ENCODE peak calls at places on chromosomes 11 and 22, in seven cellular contexts. N is SJSA1, Q is tibial nerve, I is cardiac muscle cell, R is fibroblast of lung, X is foreskin keratinocyte, E is astrocyte. B is an unnamed sample.

GRCh38 chr22:24325105-24325757 is 54.6 kb downstream of the SPECC1L start:
- DNase-seq in X (peak), E (peak), Q (peak), N (peak), R (peak), I (peak), B (peak)

GRCh38 chr11:72569966-72570892 is 104.0 kb downstream of the PDE2A start:
- DNase-seq in R (peak), N (peak), X (peak), E (peak), I (no peak), Q (no peak), B (no peak)

GRCh38 chr11:96324912-96325311 is 18.1 kb downstream of the MAML2 start:
- DNase-seq in Q (no peak), E (peak), N (peak), I (no peak), X (peak), R (peak), B (no peak)

GRCh38 chr22:43182118-43182517 is 4.8 kb downstream of the TTLL12 start:
- DNase-seq in I (no peak), N (no peak), Q (no peak), E (no peak), X (no peak), R (no peak), B (no peak)

GRCh38 chr11:72752088-72752914 is at the start of gene ARAP1:
- DNase-seq in N (peak), I (peak), X (peak), Q (peak), R (peak), E (peak), B (peak)

GRCh38 chr22:44615602-44616180 is 86.3 kb upstream of the PRR5 start:
- DNase-seq in E (no peak), Q (no peak), X (no peak), I (no peak), R (no peak), N (no peak), B (no peak)

GRCh38 chr22:24060375-24060788 is 49.3 kb downstream of the CABIN1 start:
- DNase-seq in Q (peak), N (peak), E (peak), X (no peak), R (peak), I (no peak), B (no peak)

GRCh38 chr11:75462117-75462653 is 29.2 kb upstream of the KLHL35 start:
- DNase-seq in X (no peak), R (peak), N (no peak), I (no peak), Q (no peak), E (no peak), B (no peak)

GRCh38 chr22:49214976-49215375 is 612.7 kb downstream of the BRD1 start:
- DNase-seq in I (no peak), X (no peak), E (no peak), R (no peak), Q (no peak), N (no peak), B (no peak)

GRCh38 chr22:47155131-47155885 is 392.9 kb downstream of the TBC1D22A start:
- DNase-seq in I (no peak), N (no peak), R (no peak), E (no peak), Q (no peak), X (no peak), B (no peak)

GRCh38 chr22:47154621-47155081 is 392.2 kb downstream of the TBC1D22A start:
- DNase-seq in X (no peak), I (peak), R (peak), N (peak), Q (peak), E (peak), B (no peak)

GRCh38 chr22:47152938-47153337 is 390.5 kb downstream of the TBC1D22A start:
- DNase-seq in Q (no peak), X (no peak), N (no peak), E (peak), R (peak), I (no peak), B (no peak)

GRCh38 chr22:47152236-47152635 is 389.8 kb downstream of the TBC1D22A start:
- DNase-seq in E (no peak), N (no peak), Q (no peak), X (no peak), R (no peak), I (no peak), B (no peak)

DNA sequence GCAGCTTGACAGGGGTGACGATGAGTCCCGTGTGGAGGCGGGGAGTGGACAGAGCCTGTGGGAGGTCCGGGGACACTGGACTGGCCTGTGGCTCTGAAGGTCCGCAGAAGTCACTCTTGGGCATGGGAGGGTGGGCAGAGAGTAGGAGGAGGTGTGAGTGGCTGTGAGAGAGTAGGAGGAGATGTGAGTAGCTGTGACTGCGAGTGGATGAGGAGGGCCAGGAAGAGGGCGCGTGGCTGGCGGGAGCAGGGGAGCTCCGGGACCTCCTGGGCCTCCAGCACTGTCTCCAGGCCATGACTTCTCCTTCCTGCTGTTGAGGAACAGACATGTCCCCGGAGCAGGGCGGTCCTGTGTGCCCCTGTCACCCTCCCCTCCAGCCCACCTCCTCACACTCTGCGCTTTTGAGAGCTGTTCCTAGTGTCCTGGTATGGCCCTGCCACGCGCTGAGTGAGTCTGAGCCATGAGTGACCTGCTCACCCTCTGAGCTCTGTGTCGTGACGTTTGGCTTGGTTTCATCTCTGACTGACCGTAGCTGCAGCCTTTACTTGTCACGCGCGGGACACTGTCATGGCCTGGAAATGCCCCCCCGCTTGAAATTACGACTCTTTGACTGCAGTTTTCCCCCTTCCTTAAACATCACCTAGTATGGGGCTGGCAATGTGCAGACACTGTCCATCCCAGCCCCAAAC is 391.5 kb downstream of the TBC1D22A start:
- DNase-seq in I (no peak), R (peak), N (no peak), E (no peak), Q (no peak), X (no peak), B (no peak)
- H3K27ac ChIP-seq in I (no peak), R (no peak), N (no peak), E (no peak), Q (no peak), X (no peak), B (no peak)

GRCh38 chr22:39152024-39152510 is 413 bp downstream of the CBX7 start:
- DNase-seq in E (no peak), I (no peak), X (no peak), N (no peak), Q (no peak), R (no peak), B (no peak)

GRCh38 chr22:39149915-39150847 is 2.3 kb downstream of the CBX7 start:
- DNase-seq in I (no peak), R (no peak), X (no peak), N (no peak), Q (no peak), E (no peak), B (no peak)

GRCh38 chr22:39150848-39151215 is 1.6 kb downstream of the CBX7 start:
- DNase-seq in E (no peak), N (no peak), R (no peak), X (no peak), Q (no peak), I (no peak), B (no peak)

GRCh38 chr22:39152511-39153219 is at the start of gene CBX7:
- DNase-seq in I (peak), Q (peak), R (peak), X (peak), N (peak), E (peak), B (peak)

DNA sequence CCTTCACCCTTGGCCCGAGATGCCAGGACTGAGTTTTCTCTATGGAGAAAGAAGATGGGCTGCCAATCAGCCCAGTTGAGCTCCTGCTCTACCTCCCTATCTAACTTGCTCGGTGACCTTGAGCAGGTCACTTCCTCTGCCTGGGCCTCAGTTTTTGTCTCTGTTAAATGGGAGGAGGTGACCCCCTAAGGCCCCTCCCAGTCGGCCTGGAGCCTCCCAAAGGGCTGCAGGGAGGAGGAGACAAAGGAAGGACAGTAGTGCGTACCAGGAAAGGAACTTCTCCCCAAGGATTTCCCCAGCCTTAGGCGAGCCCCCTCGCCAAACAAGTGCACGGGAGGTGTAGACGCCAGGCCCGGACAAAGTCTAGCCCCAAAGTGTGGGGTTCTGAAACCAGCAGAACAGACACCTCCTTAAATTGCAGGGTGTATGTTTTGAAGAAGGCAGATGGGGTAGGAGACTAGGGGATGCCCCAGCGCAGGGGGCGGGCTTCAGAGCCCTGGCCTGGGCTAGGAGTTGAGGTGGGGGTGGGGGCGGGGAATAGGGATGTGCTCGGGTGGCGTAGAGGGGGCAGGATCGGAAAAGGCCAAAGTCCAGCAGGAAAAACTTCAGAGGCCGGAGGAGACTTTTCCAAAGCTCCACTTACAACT is 1.0 kb downstream of the CBX7 start:
- DNase-seq in N (no peak), Q (no peak), X (no peak), E (no peak), R (no peak), I (no peak), B (no peak)
- H3K27ac ChIP-seq in N (no peak), Q (peak), X (no peak), E (no peak), R (no peak), I (no peak), B (no peak)

GRCh38 chr11:94203070-94203469 is 74.4 kb downstream of the PANX1 start:
- DNase-seq in E (no peak), Q (no peak), X (no peak), N (no peak), R (no peak), I (no peak), B (no peak)
- H3K27ac ChIP-seq in E (no peak), Q (no peak), X (no peak), N (no peak), R (no peak), I (no peak), B (no peak)

GRCh38 chr22:36938886-36939285 is 25.5 kb downstream of the CSF2RB start:
- DNase-seq in I (no peak), N (no peak), R (no peak), E (no peak), X (no peak), Q (no peak), B (no peak)
- H3K27ac ChIP-seq in I (no peak), N (no peak), R (no peak), E (no peak), X (no peak), Q (no peak), B (no peak)

GRCh38 chr11:69650081-69650831 is 9.3 kb downstream of the CCND1 start:
- DNase-seq in N (no peak), I (no peak), R (no peak), E (no peak), X (no peak), Q (no peak), B (no peak)
- H3K27ac ChIP-seq in N (no peak), I (no peak), R (peak), E (no peak), X (no peak), Q (no peak), B (no peak)

GRCh38 chr22:46064966-46065666 is 85.2 kb upstream of the PPARA start:
- DNase-seq in Q (peak), I (no peak), R (peak), X (peak), N (peak), E (peak), B (no peak)
- H3K27ac ChIP-seq in Q (peak), I (no peak), R (peak), X (peak), N (peak), E (peak), B (no peak)

DNA sequence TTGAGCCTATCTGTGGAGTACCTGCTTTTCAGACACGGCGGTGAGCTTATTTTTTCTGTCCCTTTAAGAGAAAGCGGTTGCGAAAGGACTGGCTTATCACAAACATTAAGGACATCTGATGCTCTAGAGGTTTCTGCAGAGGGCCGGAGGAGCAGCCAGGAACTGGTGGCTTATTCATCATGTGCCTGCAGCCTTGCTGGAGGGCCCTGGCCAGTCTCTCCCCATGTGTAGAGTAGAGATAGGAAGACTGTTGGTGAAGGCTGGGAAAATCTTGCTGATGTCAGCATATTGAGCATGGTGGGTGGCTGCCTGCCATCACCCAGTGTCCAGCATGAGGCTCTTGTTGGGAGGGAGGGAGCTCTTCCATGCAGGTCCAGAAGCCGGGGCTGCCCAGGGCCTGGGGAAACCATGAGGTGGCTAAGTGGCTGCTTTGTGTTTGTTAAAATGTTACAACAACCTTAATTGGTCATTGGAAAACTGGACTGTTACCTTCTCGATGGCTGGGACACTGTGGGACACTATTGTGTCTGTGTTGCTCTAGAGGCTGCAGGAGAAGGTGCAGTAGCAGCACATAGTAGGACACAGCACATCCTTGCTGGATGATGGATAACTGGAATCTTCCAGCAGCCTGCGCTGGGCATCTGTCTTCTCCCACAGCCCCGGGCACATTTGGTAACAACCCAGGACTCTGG is 54.3 kb downstream of the TSPAN18 start:
- DNase-seq in N (no peak), Q (no peak), X (no peak), E (no peak), I (peak), R (peak), B (no peak)
- H3K27ac ChIP-seq in N (no peak), Q (no peak), X (no peak), E (no peak), I (peak), R (no peak), B (no peak)